ENCODE peak calls at places on chromosomes 6 and 20, in four cellular contexts. E is NCI-H774, I is A549, T is ELR. L is an unnamed sample.
A peak's percentile ranks its signal among the peaks of the same experiment; 100 is the strongest.

GRCh38 chr20:56513096-56513806 is 11.3 kb upstream of the FAM209A start:
- DNase-seq in E (no peak), T (no peak), I (no peak), L (no peak)

GRCh38 chr20:32168184-32168910 is 39.2 kb downstream of the PLAGL2 start:
- DNase-seq in E (no peak), T (peak; percentile 18), I (no peak), L (no peak)

GRCh38 chr20:26135325-26136110 is 438.9 kb upstream of the ZNF337 start:
- DNase-seq in E (peak; percentile 41), T (no peak), I (no peak), L (no peak)

GRCh38 chr6:30002871-30003270 is 58.2 kb upstream of the POLR1H start:
- DNase-seq in T (peak; percentile 42), E (no peak), I (no peak), L (no peak)

GRCh38 chr6:120279706-120280105 is 930.1 kb upstream of the MAN1A1 start:
- DNase-seq in T (no peak), E (no peak), I (no peak), L (no peak)

GRCh38 chr20:62505337-62506045 is 29.7 kb upstream of the GATA5 start:
- DNase-seq in E (no peak), T (no peak), I (no peak), L (no peak)

GRCh38 chr20:38424404-38424803 is 10.7 kb downstream of the SNHG17 start:
- DNase-seq in I (no peak), E (no peak), T (no peak), L (no peak)

GRCh38 chr6:27962506-27962905 is 5.5 kb downstream of the OR2B6 start:
- DNase-seq in E (no peak), I (no peak), T (no peak), L (no peak)

GRCh38 chr6:23454090-23454998 is 671.7 kb upstream of the NRSN1 start:
- DNase-seq in E (no peak), T (peak; percentile 28), I (no peak), L (no peak)

GRCh38 chr6:16669227-16669626 is 92.0 kb downstream of the ATXN1 start:
- DNase-seq in E (peak; percentile 2), I (no peak), T (peak; percentile 77), L (no peak)

GRCh38 chr6:127971945-127972391 is 71.1 kb upstream of the THEMIS start:
- DNase-seq in E (no peak), I (no peak), T (peak; percentile 97), L (peak; percentile 78)

GRCh38 chr6:112636650-112637260 is 289.6 kb downstream of the RFPL4B start:
- DNase-seq in T (peak; percentile 69), I (no peak), E (no peak), L (no peak)

GRCh38 chr20:8076505-8077498 is 55.3 kb upstream of the PLCB1 start:
- DNase-seq in E (no peak), I (no peak), T (no peak), L (no peak)

GRCh38 chr6:94254689-94255088 is 835.3 kb upstream of the EPHA7 start:
- DNase-seq in I (no peak), E (no peak), T (no peak), L (no peak)

GRCh38 chr6:107823047-107823557 is 1.0 kb downstream of the SCML4 start:
- DNase-seq in T (no peak), I (no peak), E (no peak), L (no peak)